ENCODE peak calls at places on chromosomes 4 and X, in seven cellular contexts. C is stimulated activated CD4-positive, alpha-beta T cell treated with anti-CD3 and anti-CD28 coated beads, Interleukin-2, amount 100 ng/mL, for 48 hours; M is HT1080; O is ureter; G is adrenal gland; Y is LHCN-M2; V is T-helper 2 cell. K is an unnamed sample.

GRCh38 chrX:54166915-54167314 is 16.1 kb downstream of the FAM120C start:
- DNase-seq in V (no peak), M (no peak), Y (no peak), C (no peak), O (no peak), G (no peak), K (peak)

GRCh38 chr4:38182334-38182998 is 222.3 kb downstream of the PTTG2 start:
- DNase-seq in Y (no peak), O (no peak), G (no peak), M (no peak), C (no peak), V (no peak), K (no peak)

GRCh38 chr4:19947349-19947748 is 304.4 kb upstream of the SLIT2 start:
- DNase-seq in G (no peak), O (no peak), V (no peak), C (no peak), Y (no peak), M (no peak), K (no peak)

GRCh38 chr4:112514079-112514448 is 1.9 kb downstream of the NEUROG2 start:
- DNase-seq in Y (no peak), C (no peak), O (no peak), M (no peak), V (no peak), G (no peak), K (no peak)

GRCh38 chr4:140940589-140940988 is 184.4 kb upstream of the TBC1D9 start:
- DNase-seq in C (no peak), G (no peak), Y (no peak), V (no peak), M (no peak), O (no peak), K (no peak)

GRCh38 chr4:138841341-138841740 is 174.2 kb upstream of the NOCT start:
- DNase-seq in Y (no peak), V (no peak), C (no peak), G (no peak), O (no peak), M (no peak), K (no peak)

GRCh38 chrX:133645977-133646750 is 230.9 kb upstream of the GPC4 start:
- DNase-seq in V (no peak), Y (no peak), O (no peak), G (no peak), M (peak), C (no peak), K (no peak)

GRCh38 chr4:181150173-181150572 is 1093.0 kb upstream of the TENM3 start:
- DNase-seq in Y (no peak), G (no peak), C (no peak), M (peak), O (no peak), V (no peak), K (no peak)

GRCh38 chr4:70183168-70183939 is 12.2 kb upstream of the ODAM start:
- DNase-seq in M (peak), Y (peak), G (peak), V (no peak), O (no peak), C (peak), K (no peak)

GRCh38 chr4:111400736-111401135 is 744.5 kb upstream of the FAM241A start:
- DNase-seq in M (peak), G (no peak), C (no peak), O (no peak), Y (peak), V (no peak), K (no peak)

GRCh38 chr4:119240128-119240527 is 27.6 kb downstream of the USP53 start:
- DNase-seq in C (no peak), G (no peak), M (no peak), O (no peak), Y (no peak), V (no peak), K (no peak)

GRCh38 chrX:102129473-102129872 is 4.0 kb downstream of the TCEAL2 start:
- DNase-seq in C (no peak), G (no peak), O (no peak), Y (no peak), V (no peak), M (no peak), K (peak)

GRCh38 chr4:74033721-74034120 is 4.8 kb downstream of the CXCL3 start:
- DNase-seq in C (no peak), M (peak), G (no peak), Y (peak), O (no peak), V (no peak), K (no peak)

GRCh38 chr4:76886848-76887441 is 11.0 kb downstream of the SOWAHB start:
- DNase-seq in V (no peak), O (no peak), C (no peak), Y (no peak), M (no peak), G (no peak), K (no peak)

GRCh38 chr4:174255790-174256189 is 27.7 kb downstream of the FBXO8 start:
- DNase-seq in O (no peak), G (no peak), M (no peak), C (no peak), V (no peak), Y (peak), K (no peak)

GRCh38 chr4:172898715-172899114 is 269.9 kb upstream of the GALNT7 start:
- DNase-seq in M (no peak), C (no peak), G (no peak), V (no peak), O (no peak), Y (no peak), K (no peak)

GRCh38 chr4:76716020-76716419 is 181.9 kb downstream of the SOWAHB start:
- DNase-seq in M (no peak), V (no peak), O (no peak), G (no peak), C (no peak), Y (no peak), K (peak)

GRCh38 chr4:79653871-79654270 is 245.8 kb upstream of the GK2 start:
- DNase-seq in O (no peak), G (no peak), C (no peak), M (no peak), V (no peak), Y (no peak), K (no peak)

GRCh38 chr4:71634364-71634763 is 149.5 kb downstream of the GC start:
- DNase-seq in M (no peak), C (no peak), O (no peak), Y (no peak), G (no peak), V (no peak), K (no peak)

GRCh38 chr4:70637239-70637920 is 8.8 kb downstream of the ENAM start:
- DNase-seq in C (no peak), Y (peak), V (no peak), M (no peak), G (no peak), O (no peak), K (no peak)

GRCh38 chr4:56681158-56681848 is at the start of gene HOPX:
- DNase-seq in O (peak), M (no peak), Y (no peak), C (peak), G (peak), V (peak), K (no peak)